ENCODE peak calls at places on chromosomes 11 and 22, in seven cellular contexts. Z is tibial artery; O is CD8-positive, alpha-beta T cell; V is foreskin fibroblast; F is neural progenitor cell; R is cardiac fibroblast; G is NB4. L is an unnamed sample.
A peak's percentile ranks its signal among the peaks of the same experiment; 100 is the strongest.

GRCh38 chr11:70631624-70632047 is 233.3 kb downstream of the CTTN start:
- DNase-seq in R (no peak), O (no peak), V (no peak), G (no peak), Z (no peak), F (no peak), L (no peak)

GRCh38 chr11:71387784-71388636 is 60.2 kb downstream of the DHCR7 start:
- DNase-seq in O (no peak), V (no peak), G (no peak), Z (no peak), F (no peak), R (no peak), L (no peak)

GRCh38 chr11:19849947-19850593 is 137.4 kb downstream of the NAV2 start:
- DNase-seq in F (no peak), G (no peak), O (no peak), Z (no peak), V (no peak), R (no peak), L (no peak)

GRCh38 chr11:128180446-128181089 is 406.8 kb downstream of the ETS1 start:
- DNase-seq in F (no peak), V (peak; percentile 96), O (no peak), G (no peak), R (peak; percentile 94), Z (no peak), L (no peak)

GRCh38 chr11:134486704-134487103 is 74.7 kb upstream of the B3GAT1 start:
- DNase-seq in O (no peak), Z (no peak), V (no peak), G (no peak), R (no peak), F (no peak), L (no peak)

GRCh38 chr11:120331301-120331966 is 4.8 kb upstream of the ARHGEF12 start:
- DNase-seq in G (no peak), O (no peak), R (peak; percentile 87), V (peak; percentile 84), F (no peak), Z (no peak), L (no peak)

GRCh38 chr11:1260023-1260501 is 37.2 kb downstream of the MUC5B start:
- DNase-seq in V (peak; percentile 10), Z (no peak), G (peak; percentile 31), O (peak; percentile 38), F (no peak), R (peak; percentile 18), L (no peak)

GRCh38 chr11:96098511-96099241 is 174.8 kb upstream of the MTMR2 start:
- DNase-seq in F (no peak), V (no peak), Z (no peak), R (peak; percentile 66), G (no peak), O (no peak), L (no peak)

GRCh38 chr22:20010307-20011122 is 6.1 kb downstream of the ARVCF start:
- DNase-seq in F (no peak), V (no peak), R (no peak), Z (no peak), G (no peak), O (no peak), L (no peak)

GRCh38 chr11:109695696-109696095 is 273.7 kb downstream of the C11orf87 start:
- DNase-seq in O (no peak), R (peak; percentile 5), F (no peak), Z (no peak), V (no peak), G (no peak), L (no peak)

GRCh38 chr11:9838229-9838628 is 174.4 kb downstream of the SWAP70 start:
- DNase-seq in V (no peak), O (no peak), F (no peak), G (no peak), Z (no peak), R (peak; percentile 47), L (no peak)

GRCh38 chr11:96306933-96307747 is 35.9 kb downstream of the MAML2 start:
- DNase-seq in Z (peak; percentile 95), V (peak; percentile 99), R (peak; percentile 99), O (peak; percentile 28), F (peak; percentile 42), G (peak; percentile 19), L (peak; percentile 87)

GRCh38 chr11:116379185-116379828 is 393.5 kb downstream of the BUD13 start:
- DNase-seq in F (peak; percentile 76), O (no peak), G (peak; percentile 31), Z (no peak), R (peak; percentile 23), V (no peak), L (no peak)

GRCh38 chr22:41827671-41828070 is 5.2 kb upstream of the SREBF2 start:
- DNase-seq in R (no peak), G (no peak), Z (no peak), V (no peak), O (no peak), F (no peak), L (no peak)

GRCh38 chr11:46527586-46527985 is 66.2 kb downstream of the AMBRA1 start:
- DNase-seq in G (no peak), O (no peak), Z (no peak), R (no peak), V (no peak), F (no peak), L (no peak)

GRCh38 chr22:45112136-45112879 is 51.4 kb upstream of the NUP50 start:
- DNase-seq in F (no peak), V (peak; percentile 88), G (no peak), O (no peak), R (peak; percentile 39), Z (no peak), L (no peak)

GRCh38 chr11:72413914-72414628 is 20.3 kb downstream of the CLPB start:
- DNase-seq in R (peak; percentile 83), G (peak; percentile 84), O (peak; percentile 75), V (peak; percentile 76), F (peak; percentile 80), Z (peak; percentile 87), L (peak; percentile 74)

GRCh38 chr11:72422414-72422813 is 11.9 kb downstream of the CLPB start:
- DNase-seq in G (no peak), O (no peak), Z (no peak), V (no peak), R (no peak), F (no peak), L (no peak)

GRCh38 chr11:72421351-72421750 is 13.0 kb downstream of the CLPB start:
- DNase-seq in V (no peak), F (no peak), Z (no peak), O (no peak), G (no peak), R (no peak), L (no peak)

GRCh38 chr11:72423840-72424239 is 10.5 kb downstream of the CLPB start:
- DNase-seq in G (no peak), O (no peak), V (no peak), F (no peak), R (no peak), Z (no peak), L (no peak)

GRCh38 chr11:72418834-72419560 is 15.3 kb downstream of the CLPB start:
- DNase-seq in O (no peak), G (no peak), Z (no peak), V (no peak), R (no peak), F (no peak), L (no peak)
- TF ChIP-seq CTCF in O (no peak), G (peak; percentile 19), Z (no peak), V (no peak), R (no peak), F (no peak), L (no peak)

GRCh38 chr11:44467413-44467812 is 98.0 kb upstream of the CD82 start:
- DNase-seq in F (peak; percentile 59), O (no peak), V (no peak), Z (no peak), R (no peak), G (no peak), L (no peak)
- H3K4me3 ChIP-seq in F (no peak overlapping the region), O (no peak overlapping the region), V (no peak overlapping the region), Z (no peak overlapping the region), R (no peak overlapping the region), G (no peak overlapping the region), L (no peak overlapping the region)

GRCh38 chr11:67290801-67291200 is 1.7 kb downstream of the ANKRD13D start:
- DNase-seq in O (no peak), Z (peak; percentile 54), R (peak; percentile 74), V (no peak), G (no peak), F (no peak), L (no peak)

GRCh38 chr11:67288452-67289225 is 464 bp upstream of the ANKRD13D start:
- DNase-seq in Z (peak; percentile 91), F (peak; percentile 97), R (peak; percentile 97), G (peak; percentile 100), O (peak; percentile 92), V (peak; percentile 87), L (no peak)

GRCh38 chr11:67288198-67288451 is 978 bp upstream of the ANKRD13D start:
- DNase-seq in O (no peak), F (no peak), G (no peak), R (no peak), V (no peak), Z (no peak), L (no peak)

GRCh38 chr11:67289651-67290479 is 762 bp downstream of the ANKRD13D start:
- DNase-seq in Z (no peak), R (no peak), G (no peak), O (no peak), V (no peak), F (peak; percentile 63), L (no peak)

DNA sequence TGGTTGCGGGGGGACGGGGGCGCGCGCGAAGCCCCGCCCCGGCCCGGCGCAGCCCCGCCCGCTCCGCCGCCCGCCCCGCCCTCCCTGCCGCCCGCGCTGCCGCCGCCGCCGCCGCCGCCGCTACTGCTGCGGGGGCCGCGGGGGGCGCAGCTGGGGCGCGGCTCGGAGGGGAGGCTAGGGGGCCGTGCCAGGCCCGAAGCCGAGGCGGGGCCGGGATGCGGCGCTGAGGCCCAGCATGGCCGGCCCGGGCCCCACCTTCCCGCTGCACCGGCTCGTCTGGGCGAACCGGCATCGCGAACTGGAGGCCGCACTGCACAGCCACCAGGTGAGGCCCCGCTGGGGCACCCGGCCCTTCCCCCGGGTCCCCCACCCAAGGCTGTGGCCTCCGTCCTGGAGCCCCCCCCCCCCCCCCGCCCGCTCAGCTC is at the start of gene ANKRD13D:
- DNase-seq in O (no peak), F (no peak), G (no peak), Z (no peak), V (no peak), R (no peak), L (no peak)
- TF ChIP-seq CTCF in O (no peak), F (no peak), G (no peak), Z (no peak), V (no peak), R (no peak), L (peak; percentile 11)

DNA sequence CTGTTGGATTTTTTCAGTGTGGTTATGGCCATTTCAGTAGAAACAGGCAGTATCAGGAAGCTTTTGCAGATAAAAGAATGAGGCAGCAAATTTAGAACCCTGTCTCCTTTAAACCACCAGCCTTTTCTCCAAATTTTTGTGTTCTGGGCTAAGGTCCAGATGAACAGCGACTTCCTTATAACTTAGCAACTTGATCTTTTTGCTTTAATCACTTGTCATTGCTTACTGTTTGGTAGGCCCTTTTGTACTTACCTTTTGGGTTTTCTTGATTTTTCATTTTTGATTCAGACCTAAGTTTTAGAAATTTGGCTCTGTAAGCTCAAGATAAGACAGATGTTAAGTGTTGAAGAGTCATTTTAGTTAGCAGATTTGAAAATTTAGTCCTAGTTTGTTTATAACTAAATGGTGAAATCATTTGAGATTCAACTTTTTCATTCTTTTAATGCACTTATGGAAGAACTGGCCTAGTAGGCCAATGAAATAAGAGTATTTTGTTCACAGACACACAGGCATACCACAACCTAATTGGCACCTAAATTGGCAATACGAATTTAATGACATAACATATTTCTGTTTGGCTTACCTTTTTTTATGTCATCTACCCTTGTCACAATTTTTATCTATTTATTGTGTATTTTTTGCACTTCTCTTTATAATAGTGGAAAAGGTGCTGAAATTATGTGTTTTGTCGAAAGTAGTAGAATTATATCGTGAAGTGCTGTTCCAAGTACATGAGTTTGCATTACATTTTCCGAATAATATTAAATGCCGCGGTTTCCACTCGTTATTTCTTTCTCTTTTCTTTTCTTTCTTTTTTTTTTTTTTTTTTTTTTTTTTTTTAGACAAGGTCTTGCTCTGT is 2.1 kb downstream of the RTN3 start:
- DNase-seq in G (peak; percentile 54), V (no peak), Z (no peak), O (no peak), F (no peak), R (peak; percentile 60), L (no peak)
- H3K4me3 ChIP-seq in G (peak overlapping the region; percentile 86), V (peak overlapping the region; percentile 86), Z (peak overlapping the region; percentile 97), O (no peak overlapping the region), F (peak overlapping the region; percentile 83), R (peak overlapping the region; percentile 97), L (peak overlapping the region; percentile 86)